ENCODE peak calls at places on chromosomes 4 and X, in nine cellular contexts. B is fibroblast of lung, O is cardiac muscle cell, Y is endothelial cell, L is suprapubic skin, M is astrocyte of the spinal cord, T is upper lobe of right lung, P is tibial artery, W is PC-9. V is an unnamed sample.

GRCh38 chr4:171954650-171955049 is 141.4 kb downstream of the GALNTL6 start:
- DNase-seq in B (no peak), O (peak; percentile 42), Y (no peak), L (no peak), M (no peak), T (no peak), P (no peak), W (no peak), V (no peak)

GRCh38 chr4:5821665-5822358 is 71.1 kb downstream of the CRMP1 start:
- DNase-seq in B (no peak), O (peak; percentile 28), Y (peak; percentile 59), L (no peak), M (no peak), T (no peak), P (no peak), W (no peak), V (no peak)

GRCh38 chr4:95151255-95151654 is 393.5 kb downstream of the BMPR1B start:
- DNase-seq in B (no peak), O (no peak), Y (no peak), L (no peak), M (no peak), T (no peak), P (no peak), W (no peak), V (no peak)

GRCh38 chr4:1792832-1793495 is at the start of gene FGFR3:
- DNase-seq in B (no peak), O (peak; percentile 87), Y (no peak), L (no peak), M (no peak), T (peak; percentile 75), P (no peak), W (no peak), V (no peak)

GRCh38 chrX:110346681-110347080 is 12.0 kb upstream of the RTL9 start:
- DNase-seq in B (peak; percentile 11), O (peak; percentile 25), Y (peak; percentile 3), L (no peak), M (no peak), T (peak; percentile 42), P (no peak), W (no peak), V (no peak)

GRCh38 chr4:83113429-83113786 is 1.1 kb downstream of the PLAC8 start:
- DNase-seq in B (no peak), O (no peak), Y (no peak), L (no peak), M (no peak), T (no peak), P (no peak), W (no peak), V (no peak)

GRCh38 chr4:150302553-150302952 is 224.3 kb downstream of the DCLK2 start:
- DNase-seq in B (peak; percentile 98), O (no peak), Y (no peak), L (no peak), M (peak; percentile 96), T (no peak), P (peak; percentile 37), W (peak; percentile 59), V (no peak)

GRCh38 chr4:25406081-25406692 is 29.1 kb downstream of the ANAPC4 start:
- DNase-seq in B (peak; percentile 64), O (no peak), Y (no peak), L (no peak), M (peak; percentile 46), T (no peak), P (no peak), W (no peak), V (no peak)

GRCh38 chr4:163731071-163731470 is 236.6 kb downstream of the TMA16 start:
- DNase-seq in B (no peak), O (no peak), Y (no peak), L (no peak), M (no peak), T (no peak), P (no peak), W (no peak), V (no peak)

GRCh38 chr4:163736876-163737275 is 242.4 kb downstream of the TMA16 start:
- DNase-seq in B (no peak), O (no peak), Y (no peak), L (no peak), M (no peak), T (no peak), P (no peak), W (no peak), V (no peak)

DNA sequence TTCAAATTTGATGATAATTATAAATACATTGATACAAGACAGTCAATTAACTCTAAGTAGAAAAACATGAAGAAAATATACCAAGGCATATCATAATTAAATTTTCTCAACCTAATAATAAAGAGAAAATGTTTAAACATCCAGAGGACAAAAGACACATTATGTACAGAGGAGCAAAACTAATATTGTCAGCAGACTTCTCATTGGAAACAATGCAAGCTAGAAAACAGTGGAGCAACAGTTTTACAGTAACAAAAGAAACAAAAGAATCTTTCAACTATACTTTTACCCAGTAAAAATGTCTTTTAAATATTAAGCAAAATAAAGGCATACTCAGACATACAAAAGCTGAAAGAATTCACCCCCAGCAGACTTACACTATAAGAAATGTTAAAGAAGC is 238.0 kb downstream of the TMA16 start:
- DNase-seq in B (no peak), O (no peak), Y (no peak), L (no peak), M (no peak), T (no peak), P (no peak), W (no peak), V (no peak)
- TF ChIP-seq CTCF in B (no peak), O (no peak), Y (no peak), L (no peak), M (no peak), T (no peak), P (no peak), W (no peak), V (no peak)

GRCh38 chr4:96675420-96675819 is 835.5 kb downstream of the PDHA2 start:
- DNase-seq in B (no peak), O (no peak), Y (no peak), L (no peak), M (no peak), T (no peak), P (no peak), W (no peak), V (no peak)

GRCh38 chr4:96676754-96677435 is 837.0 kb downstream of the PDHA2 start:
- DNase-seq in B (no peak), O (no peak), Y (no peak), L (no peak), M (no peak), T (no peak), P (no peak), W (no peak), V (no peak)

GRCh38 chr4:96675916-96676315 is 836.0 kb downstream of the PDHA2 start:
- DNase-seq in B (no peak), O (no peak), Y (no peak), L (no peak), M (peak; percentile 36), T (no peak), P (no peak), W (no peak), V (no peak)

GRCh38 chr4:96677499-96677898 is 837.6 kb downstream of the PDHA2 start:
- DNase-seq in B (peak; percentile 8), O (no peak), Y (no peak), L (no peak), M (peak; percentile 66), T (no peak), P (no peak), W (no peak), V (no peak)
- TF ChIP-seq CTCF in B (no peak), O (no peak), Y (no peak), L (no peak), M (no peak), T (no peak), P (no peak), W (no peak), V (no peak)

GRCh38 chrX:7943600-7944245 is 16.5 kb upstream of the PNPLA4 start:
- DNase-seq in B (peak; percentile 2), O (no peak), Y (no peak), L (no peak), M (peak; percentile 22), T (no peak), P (no peak), W (no peak), V (no peak)

GRCh38 chrX:7946960-7947359 is 19.7 kb upstream of the PNPLA4 start:
- DNase-seq in B (no peak), O (peak; percentile 15), Y (no peak), L (no peak), M (no peak), T (no peak), P (no peak), W (no peak), V (no peak)

DNA sequence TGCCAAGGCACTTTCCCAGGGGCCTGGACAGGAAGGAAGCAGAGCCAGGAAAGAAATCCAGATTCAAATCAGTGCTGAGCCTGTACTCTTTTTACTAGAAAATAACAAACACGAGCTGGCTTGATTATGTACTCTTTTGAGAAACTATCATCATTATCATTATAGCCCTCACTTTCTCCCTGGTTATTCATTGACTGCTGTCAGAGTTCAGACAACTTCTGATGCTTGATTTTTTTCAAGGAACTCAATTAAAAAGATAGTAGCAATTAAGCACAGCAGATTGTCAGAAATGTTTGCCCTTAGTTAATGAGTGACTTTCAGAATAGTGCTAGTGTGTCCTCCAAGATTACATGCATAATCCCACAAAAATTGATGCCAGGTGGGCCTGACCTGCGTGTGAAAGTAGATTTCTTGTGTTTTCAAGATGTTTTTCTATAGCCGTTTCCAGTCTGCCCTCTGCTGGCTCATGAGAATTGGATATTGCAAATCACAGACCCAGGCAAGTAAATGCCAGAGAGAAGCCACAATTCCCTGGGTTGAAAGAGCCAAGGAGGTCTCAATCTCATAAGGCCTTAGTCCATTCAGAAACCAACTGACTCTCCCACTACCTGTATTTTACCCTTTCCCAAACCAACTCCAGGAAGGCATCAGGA is 14.3 kb upstream of the PNPLA4 start:
- DNase-seq in B (peak; percentile 5), O (peak; percentile 44), Y (peak; percentile 9), L (no peak), M (peak; percentile 23), T (no peak), P (no peak), W (no peak), V (no peak)
- TF ChIP-seq CTCF in B (peak; percentile 40), O (peak; percentile 32), Y (no peak), L (no peak), M (peak; percentile 56), T (peak; percentile 18), P (no peak), W (peak; percentile 63), V (no peak)

GRCh38 chr4:109315341-109315740 is 12.9 kb upstream of the COL25A1 start:
- DNase-seq in B (no peak), O (no peak), Y (no peak), L (no peak), M (no peak), T (no peak), P (no peak), W (no peak), V (no peak)

GRCh38 chr4:109319156-109319555 is 16.7 kb upstream of the COL25A1 start:
- DNase-seq in B (no peak), O (no peak), Y (no peak), L (no peak), M (no peak), T (no peak), P (no peak), W (no peak), V (no peak)

GRCh38 chr4:109319684-109320083 is 17.2 kb upstream of the COL25A1 start:
- DNase-seq in B (no peak), O (no peak), Y (no peak), L (no peak), M (no peak), T (no peak), P (no peak), W (no peak), V (no peak)

GRCh38 chr4:109313168-109314133 is 11.0 kb upstream of the COL25A1 start:
- DNase-seq in B (no peak), O (no peak), Y (no peak), L (no peak), M (no peak), T (no peak), P (no peak), W (no peak), V (no peak)

GRCh38 chr4:109315818-109316217 is 13.4 kb upstream of the COL25A1 start:
- DNase-seq in B (no peak), O (no peak), Y (no peak), L (no peak), M (no peak), T (no peak), P (no peak), W (no peak), V (no peak)
- TF ChIP-seq CTCF in B (peak; percentile 10), O (no peak), Y (peak; percentile 38), L (no peak), M (peak; percentile 12), T (no peak), P (no peak), W (no peak), V (no peak)

V was measured in coronary artery.